ENCODE peak calls at places on chromosome 16, in four cellular contexts. One of them, this sample, is unnamed.
A peak's percentile ranks its signal among the peaks of the same experiment; 100 is the strongest.

GRCh38 chr16:88357306-88358032 is 25.3 kb upstream of the ZNF469 start:
- DNase-seq in T follicular helper cell: no peak
- DNase-seq in CD4-positive, alpha-beta memory T cell: no peak
- DNase-seq in activated CD8-positive, alpha-beta memory T cell treated with anti-CD3 and anti-CD28 coated beads, Interleukin-2, amount 50 U/mL, for 4 hours: no peak
- DNase-seq in this sample: no peak

GRCh38 chr16:56382901-56383355 is 42.4 kb downstream of the AMFR start:
- DNase-seq in T follicular helper cell: no peak
- DNase-seq in CD4-positive, alpha-beta memory T cell: no peak
- DNase-seq in activated CD8-positive, alpha-beta memory T cell treated with anti-CD3 and anti-CD28 coated beads, Interleukin-2, amount 50 U/mL, for 4 hours: no peak
- DNase-seq in this sample: no peak

GRCh38 chr16:240559-240958 is 5.9 kb downstream of the FAM234A start:
- DNase-seq in T follicular helper cell: no peak
- DNase-seq in CD4-positive, alpha-beta memory T cell: no peak
- DNase-seq in activated CD8-positive, alpha-beta memory T cell treated with anti-CD3 and anti-CD28 coated beads, Interleukin-2, amount 50 U/mL, for 4 hours: no peak
- DNase-seq in this sample: no peak

GRCh38 chr16:2815299-2815771 is 1.7 kb upstream of the PRSS21 start:
- DNase-seq in T follicular helper cell: no peak
- DNase-seq in CD4-positive, alpha-beta memory T cell: no peak
- DNase-seq in activated CD8-positive, alpha-beta memory T cell treated with anti-CD3 and anti-CD28 coated beads, Interleukin-2, amount 50 U/mL, for 4 hours: no peak
- DNase-seq in this sample: no peak

GRCh38 chr16:49557070-49557446 is 183.5 kb downstream of the C16orf78 start:
- DNase-seq in T follicular helper cell: no peak
- DNase-seq in CD4-positive, alpha-beta memory T cell: no peak
- DNase-seq in activated CD8-positive, alpha-beta memory T cell treated with anti-CD3 and anti-CD28 coated beads, Interleukin-2, amount 50 U/mL, for 4 hours: no peak
- DNase-seq in this sample: no peak

GRCh38 chr16:53346-54236 is at the start of the genes POLR3K and SNRNP25:
- DNase-seq in T follicular helper cell: peak; percentile 98
- DNase-seq in CD4-positive, alpha-beta memory T cell: peak; percentile 96
- DNase-seq in activated CD8-positive, alpha-beta memory T cell treated with anti-CD3 and anti-CD28 coated beads, Interleukin-2, amount 50 U/mL, for 4 hours: peak; percentile 94
- DNase-seq in this sample: peak; percentile 98

GRCh38 chr16:22843122-22843521 is 29.2 kb downstream of the HS3ST2 start:
- DNase-seq in T follicular helper cell: no peak
- DNase-seq in CD4-positive, alpha-beta memory T cell: no peak
- DNase-seq in activated CD8-positive, alpha-beta memory T cell treated with anti-CD3 and anti-CD28 coated beads, Interleukin-2, amount 50 U/mL, for 4 hours: no peak
- DNase-seq in this sample: no peak

GRCh38 chr16:60077791-60078280 is 1343.7 kb upstream of the GOT2 start:
- DNase-seq in T follicular helper cell: no peak
- DNase-seq in CD4-positive, alpha-beta memory T cell: no peak
- DNase-seq in activated CD8-positive, alpha-beta memory T cell treated with anti-CD3 and anti-CD28 coated beads, Interleukin-2, amount 50 U/mL, for 4 hours: no peak
- DNase-seq in this sample: no peak

GRCh38 chr16:2147981-2148671 is at the start of gene RAB26:
- DNase-seq in T follicular helper cell: peak; percentile 48
- DNase-seq in CD4-positive, alpha-beta memory T cell: peak; percentile 53
- DNase-seq in activated CD8-positive, alpha-beta memory T cell treated with anti-CD3 and anti-CD28 coated beads, Interleukin-2, amount 50 U/mL, for 4 hours: peak; percentile 49
- DNase-seq in this sample: peak; percentile 43

GRCh38 chr16:21584817-21585216 is 14.6 kb upstream of the METTL9 start:
- DNase-seq in T follicular helper cell: no peak
- DNase-seq in CD4-positive, alpha-beta memory T cell: no peak
- DNase-seq in activated CD8-positive, alpha-beta memory T cell treated with anti-CD3 and anti-CD28 coated beads, Interleukin-2, amount 50 U/mL, for 4 hours: no peak
- DNase-seq in this sample: no peak

GRCh38 chr16:73047536-73048291 is at the start of gene ZFHX3:
- DNase-seq in T follicular helper cell: no peak
- DNase-seq in CD4-positive, alpha-beta memory T cell: no peak
- DNase-seq in activated CD8-positive, alpha-beta memory T cell treated with anti-CD3 and anti-CD28 coated beads, Interleukin-2, amount 50 U/mL, for 4 hours: no peak
- DNase-seq in this sample: no peak

GRCh38 chr16:86406056-86406455 is 104.3 kb upstream of the FOXF1 start:
- DNase-seq in T follicular helper cell: no peak
- DNase-seq in CD4-positive, alpha-beta memory T cell: no peak
- DNase-seq in activated CD8-positive, alpha-beta memory T cell treated with anti-CD3 and anti-CD28 coated beads, Interleukin-2, amount 50 U/mL, for 4 hours: no peak
- DNase-seq in this sample: no peak

GRCh38 chr16:48740964-48741363 is 131.0 kb upstream of the N4BP1 start:
- DNase-seq in T follicular helper cell: no peak
- DNase-seq in CD4-positive, alpha-beta memory T cell: no peak
- DNase-seq in activated CD8-positive, alpha-beta memory T cell treated with anti-CD3 and anti-CD28 coated beads, Interleukin-2, amount 50 U/mL, for 4 hours: no peak
- DNase-seq in this sample: no peak

This sample was measured in CD4-positive, CD25-positive, alpha-beta regulatory T cell.